ENCODE peak calls at places on chromosomes 12 and 14, in seven cellular contexts. O is uterus, W is body of pancreas, U is lower leg skin, S is right lobe of liver, Y is stomach, Z is breast epithelium. M is an unnamed sample.

GRCh38 chr12:127270193-127270592 is 996.8 kb upstream of the TMEM132C start:
- DNase-seq in O (no peak), W (no peak), U (peak), S (no peak), Y (no peak), Z (no peak), M (no peak)

GRCh38 chr14:104450811-104451401 is 128.7 kb upstream of the C14orf180 start:
- DNase-seq in O (no peak), W (no peak), U (no peak), S (no peak), Y (no peak), Z (peak), M (no peak)

GRCh38 chr12:94242871-94243270 is 94.5 kb downstream of the PLXNC1 start:
- DNase-seq in O (no peak), W (no peak), U (no peak), S (peak), Y (no peak), Z (no peak), M (no peak)

GRCh38 chr14:54564071-54564798 is 2.7 kb upstream of the SAMD4A start:
- DNase-seq in O (no peak), W (no peak), U (no peak), S (no peak), Y (no peak), Z (no peak), M (no peak)

GRCh38 chr12:106974525-106974924 is 12.4 kb downstream of the MTERF2 start:
- DNase-seq in O (no peak), W (no peak), U (no peak), S (no peak), Y (no peak), Z (no peak), M (no peak)

GRCh38 chr12:43795716-43796282 is 10.3 kb downstream of the TWF1 start:
- DNase-seq in O (no peak), W (no peak), U (no peak), S (no peak), Y (no peak), Z (no peak), M (no peak)

GRCh38 chr12:52022841-52023181 is 16.1 kb downstream of the TAMALIN start:
- DNase-seq in O (peak), W (no peak), U (no peak), S (no peak), Y (peak), Z (no peak), M (no peak)

GRCh38 chr14:22955702-22956575 is 951 bp downstream of the HAUS4 start:
- DNase-seq in O (no peak), W (no peak), U (no peak), S (no peak), Y (no peak), Z (no peak), M (no peak)

GRCh38 chr14:75069021-75069810 is at the start of gene ZC2HC1C:
- DNase-seq in O (peak), W (peak), U (peak), S (peak), Y (peak), Z (peak), M (peak)

GRCh38 chr12:26287666-26288408 is 92.5 kb downstream of the SSPN start:
- DNase-seq in O (peak), W (peak), U (peak), S (no peak), Y (peak), Z (peak), M (peak)

GRCh38 chr14:99514552-99515300 is 33.5 kb downstream of the CCNK start:
- DNase-seq in O (no peak), W (peak), U (no peak), S (no peak), Y (no peak), Z (peak), M (peak)

GRCh38 chr12:108448246-108448645 is 66.8 kb upstream of the FICD start:
- DNase-seq in O (no peak), W (no peak), U (no peak), S (no peak), Y (no peak), Z (no peak), M (no peak)

GRCh38 chr12:54658306-54659264 is 10.4 kb upstream of the DCD start:
- DNase-seq in O (no peak), W (peak), U (no peak), S (peak), Y (peak), Z (no peak), M (no peak)

GRCh38 chr14:80930836-80931389 is 10.6 kb downstream of the CEP128 start:
- DNase-seq in O (no peak), W (no peak), U (no peak), S (no peak), Y (no peak), Z (no peak), M (no peak)

GRCh38 chr12:95117178-95117599 is 43.8 kb upstream of the NR2C1 start:
- DNase-seq in O (peak), W (peak), U (peak), S (peak), Y (peak), Z (no peak), M (peak)

GRCh38 chr12:93181396-93181965 is 196.2 kb upstream of the NUDT4 start:
- DNase-seq in O (no peak), W (no peak), U (no peak), S (no peak), Y (no peak), Z (no peak), M (no peak)

GRCh38 chr14:67532998-67533753 is at the start of gene PLEKHH1:
- DNase-seq in O (peak), W (peak), U (peak), S (peak), Y (peak), Z (peak), M (peak)

GRCh38 chr14:38158468-38158867 is 49.2 kb upstream of the SSTR1 start:
- DNase-seq in O (no peak), W (no peak), U (no peak), S (no peak), Y (no peak), Z (no peak), M (no peak)

GRCh38 chr14:75562048-75562447 is 16.4 kb upstream of the FLVCR2 start:
- DNase-seq in O (no peak), W (no peak), U (no peak), S (no peak), Y (no peak), Z (no peak), M (no peak)

GRCh38 chr14:29643415-29644206 is 284.0 kb downstream of the PRKD1 start:
- DNase-seq in O (no peak), W (no peak), U (no peak), S (no peak), Y (no peak), Z (no peak), M (no peak)

GRCh38 chr12:51863921-51864700 is 15.6 kb upstream of the FIGNL2 start:
- DNase-seq in O (no peak), W (no peak), U (no peak), S (peak), Y (no peak), Z (no peak), M (no peak)

GRCh38 chr14:63510538-63510937 is 32.6 kb downstream of the PPP2R5E start:
- DNase-seq in O (no peak), W (no peak), U (no peak), S (no peak), Y (no peak), Z (no peak), M (no peak)

GRCh38 chr12:107318804-107319535 is 225.6 kb upstream of the CRY1 start:
- DNase-seq in O (no peak), W (peak), U (no peak), S (peak), Y (no peak), Z (no peak), M (no peak)

GRCh38 chr14:36901846-36902245 is 240.2 kb downstream of the PAX9 start:
- DNase-seq in O (no peak), W (no peak), U (no peak), S (no peak), Y (no peak), Z (no peak), M (no peak)

GRCh38 chr12:103771466-103771865 is 69.6 kb downstream of the NT5DC3 start:
- DNase-seq in O (peak), W (peak), U (no peak), S (peak), Y (peak), Z (no peak), M (peak)

GRCh38 chr14:69818760-69819191 is 21.7 kb upstream of the SLC10A1 start:
- DNase-seq in O (peak), W (peak), U (peak), S (no peak), Y (no peak), Z (no peak), M (no peak)

GRCh38 chr14:64232095-64232830 is 61.9 kb downstream of the ESR2 start:
- DNase-seq in O (no peak), W (no peak), U (no peak), S (no peak), Y (no peak), Z (no peak), M (peak)

GRCh38 chr14:52949711-52950409 is 990 bp downstream of the FERMT2 start:
- DNase-seq in O (no peak), W (no peak), U (peak), S (no peak), Y (no peak), Z (no peak), M (peak)

GRCh38 chr12:24937553-24938244 is 11.2 kb downstream of the BCAT1 start:
- DNase-seq in O (no peak), W (no peak), U (no peak), S (no peak), Y (no peak), Z (no peak), M (no peak)

GRCh38 chr14:92557544-92557912 is 43.9 kb downstream of the RIN3 start:
- DNase-seq in O (no peak), W (no peak), U (no peak), S (no peak), Y (no peak), Z (no peak), M (no peak)

GRCh38 chr12:90970911-90971310 is 15.9 kb upstream of the CCER1 start:
- DNase-seq in O (no peak), W (no peak), U (no peak), S (no peak), Y (no peak), Z (no peak), M (no peak)

GRCh38 chr12:105060715-105061378 is 23.4 kb downstream of the ALDH1L2 start:
- DNase-seq in O (no peak), W (no peak), U (no peak), S (no peak), Y (no peak), Z (no peak), M (no peak)

GRCh38 chr12:67025543-67026114 is 243.5 kb upstream of the CAND1 start:
- DNase-seq in O (no peak), W (peak), U (no peak), S (peak), Y (peak), Z (no peak), M (no peak)

GRCh38 chr14:95274283-95274682 is 45.4 kb downstream of the CLMN start:
- DNase-seq in O (no peak), W (no peak), U (no peak), S (no peak), Y (no peak), Z (no peak), M (no peak)

GRCh38 chr12:115867854-115868253 is 409.6 kb downstream of the MED13L start:
- DNase-seq in O (no peak), W (no peak), U (no peak), S (no peak), Y (no peak), Z (no peak), M (no peak)

GRCh38 chr12:115869604-115870003 is 407.9 kb downstream of the MED13L start:
- DNase-seq in O (no peak), W (no peak), U (no peak), S (no peak), Y (no peak), Z (no peak), M (no peak)

GRCh38 chr12:115868624-115869023 is 408.9 kb downstream of the MED13L start:
- DNase-seq in O (no peak), W (no peak), U (no peak), S (no peak), Y (no peak), Z (no peak), M (no peak)

GRCh38 chr12:115870021-115870420 is 407.5 kb downstream of the MED13L start:
- DNase-seq in O (no peak), W (no peak), U (no peak), S (no peak), Y (no peak), Z (no peak), M (no peak)

GRCh38 chr12:115866909-115867525 is 410.5 kb downstream of the MED13L start:
- DNase-seq in O (no peak), W (no peak), U (no peak), S (no peak), Y (no peak), Z (no peak), M (no peak)
- TF ChIP-seq CTCF in O (no peak), W (peak), U (no peak), S (peak), Y (no peak), Z (peak), M (no peak)

GRCh38 chr14:85319998-85320397 is 209.9 kb upstream of the FLRT2 start:
- DNase-seq in O (no peak), W (no peak), U (no peak), S (no peak), Y (no peak), Z (no peak), M (no peak)
- TF ChIP-seq POLR2A in O (no peak), W (no peak), U (no peak), S (no peak), Y (no peak), Z (no peak), M (no peak)

DNA sequence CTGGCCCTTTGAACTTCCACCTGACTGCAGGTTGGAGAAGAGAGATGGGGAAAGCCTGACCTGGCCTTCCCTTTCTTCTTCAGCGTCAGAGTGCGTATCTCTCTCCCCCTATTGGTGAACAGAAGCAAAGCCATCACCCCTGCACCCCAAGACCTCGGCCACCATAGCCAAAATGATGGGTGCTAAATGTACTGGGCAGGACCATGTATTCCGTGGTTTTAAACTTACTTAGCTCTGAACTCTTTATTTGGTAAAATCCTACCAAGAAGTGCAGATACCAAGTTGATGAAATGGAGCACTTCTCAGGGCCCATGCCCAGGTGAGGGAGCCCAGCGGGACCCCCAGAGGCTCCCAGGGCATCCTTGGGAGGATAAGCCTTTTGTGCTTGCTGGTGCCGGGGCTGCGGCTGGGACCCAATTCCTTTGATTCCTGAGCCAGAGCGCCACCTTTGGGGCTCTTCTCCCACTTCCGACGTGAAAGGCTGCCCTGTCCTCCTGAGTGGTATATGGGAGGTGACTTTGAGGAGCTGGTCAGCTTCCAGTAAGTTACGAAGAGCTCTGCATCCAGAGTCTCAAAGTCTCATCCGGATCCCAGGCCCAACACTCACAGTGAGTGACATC is 9.4 kb downstream of the CCND2 start:
- DNase-seq in O (no peak), W (no peak), U (no peak), S (no peak), Y (no peak), Z (no peak), M (no peak)
- TF ChIP-seq CTCF in O (no peak), W (no peak), U (no peak), S (no peak), Y (no peak), Z (no peak), M (no peak)

DNA sequence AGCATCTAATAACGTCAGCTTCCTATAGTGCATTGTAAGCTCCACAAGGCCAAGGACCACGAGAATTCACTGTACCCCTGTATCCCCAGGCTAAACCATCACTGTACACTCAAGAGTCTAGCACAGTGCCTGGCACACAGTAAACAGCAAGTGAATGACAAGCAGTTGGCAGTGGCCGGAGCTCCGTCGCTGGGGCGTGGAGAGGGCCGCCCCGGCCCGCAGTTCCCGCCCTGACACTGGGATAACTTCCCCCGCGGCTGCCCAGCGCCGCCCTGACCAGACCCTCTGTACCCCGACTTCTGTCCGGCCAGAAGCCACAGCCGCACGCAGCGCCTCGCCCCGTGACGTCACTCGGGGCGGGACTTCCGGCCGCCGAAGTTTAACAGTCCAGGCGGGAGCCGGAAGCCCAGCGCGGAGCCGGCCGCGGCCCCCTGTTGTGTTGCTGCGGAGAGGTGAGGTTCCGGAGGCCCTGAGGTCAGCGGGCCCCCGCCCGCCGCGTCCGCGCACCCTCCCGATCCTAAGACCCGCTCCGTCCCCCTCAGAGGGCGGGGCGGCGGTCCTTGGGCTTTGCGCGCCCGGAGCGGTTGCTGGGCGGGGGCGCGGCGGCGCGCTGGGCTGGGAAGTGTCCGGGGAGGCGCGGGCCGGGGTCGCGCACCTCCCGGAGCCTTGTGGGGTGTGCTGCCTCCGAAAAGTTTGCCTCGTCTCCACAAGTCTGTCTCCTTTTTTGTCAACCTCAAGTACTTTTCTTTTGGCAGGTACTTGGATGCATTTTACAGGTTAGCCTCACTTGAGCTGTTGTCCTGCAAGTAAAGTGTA is at the start of gene NEDD1:
- DNase-seq in O (peak), W (peak), U (peak), S (peak), Y (peak), Z (peak), M (peak)
- TF ChIP-seq POLR2A in O (peak), W (peak), U (no peak), S (peak), Y (no peak), Z (peak), M (peak)

GRCh38 chr12:16006752-16007151 is 95.6 kb downstream of the DERA start:
- DNase-seq in O (no peak), W (no peak), U (no peak), S (no peak), Y (no peak), Z (no peak), M (no peak)

GRCh38 chr12:15997910-15998309 is 86.8 kb downstream of the DERA start:
- DNase-seq in O (no peak), W (no peak), U (no peak), S (no peak), Y (no peak), Z (no peak), M (no peak)

GRCh38 chr12:16008442-16008841 is 97.3 kb downstream of the DERA start:
- DNase-seq in O (no peak), W (no peak), U (no peak), S (no peak), Y (no peak), Z (no peak), M (no peak)

DNA sequence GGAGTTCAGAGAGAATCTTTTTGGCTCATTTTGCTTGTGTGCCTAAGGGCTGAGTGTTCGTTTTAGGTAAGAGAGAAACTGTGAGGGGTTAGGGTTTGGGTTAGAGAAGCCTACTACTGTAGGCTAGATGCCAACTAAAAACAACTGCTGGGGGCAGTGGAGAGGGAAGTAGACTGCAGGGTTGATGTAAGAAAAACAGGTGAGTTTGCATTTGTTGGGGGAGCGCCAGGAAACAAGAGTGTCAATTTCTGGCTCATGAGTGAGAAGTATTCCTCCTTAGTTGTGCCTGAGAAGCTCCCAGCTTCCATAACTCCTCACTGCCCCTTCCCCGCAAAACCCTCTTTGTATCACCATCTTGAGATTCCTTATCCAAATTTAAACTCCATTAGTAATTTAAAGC is 92.3 kb downstream of the DERA start:
- DNase-seq in O (no peak), W (no peak), U (no peak), S (no peak), Y (no peak), Z (no peak), M (no peak)
- TF ChIP-seq CTCF in O (no peak), W (no peak), U (no peak), S (no peak), Y (no peak), Z (no peak), M (no peak)

DNA sequence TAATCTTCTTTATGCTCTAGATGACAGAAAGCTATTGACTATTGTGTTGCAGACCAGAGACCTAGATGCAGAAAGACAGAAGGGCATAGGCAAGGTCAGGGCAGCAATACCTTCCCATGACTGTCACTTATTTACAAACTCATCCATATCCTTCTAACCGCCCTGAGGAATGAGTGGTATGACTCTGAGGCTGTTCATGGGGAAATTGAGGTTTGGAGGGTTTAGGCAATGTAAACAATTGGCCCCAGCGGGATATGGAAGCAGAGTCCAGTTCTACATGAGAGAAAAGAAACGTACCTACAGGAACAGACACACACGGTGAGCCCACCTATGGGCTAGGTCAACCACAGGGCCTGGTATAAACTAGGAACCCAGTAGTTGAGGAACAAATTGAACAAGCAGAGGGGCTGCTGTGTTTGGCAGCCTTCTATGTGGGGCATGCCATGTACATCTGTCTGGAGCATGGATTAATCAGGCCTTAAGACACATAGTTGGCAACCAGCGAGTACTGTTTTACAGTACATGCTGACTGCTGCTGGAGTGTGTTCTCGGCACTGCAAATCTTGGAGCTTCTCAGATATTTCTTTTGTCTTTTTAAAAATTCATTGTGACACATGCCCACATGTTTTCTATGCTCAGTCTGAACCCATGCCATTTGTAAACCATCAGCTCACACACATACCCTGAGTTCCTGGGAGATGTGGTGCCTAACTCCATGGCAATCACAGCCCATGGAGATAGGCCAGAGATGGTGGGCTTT is 159.7 kb upstream of the NTF3 start:
- DNase-seq in O (no peak), W (no peak), U (no peak), S (no peak), Y (no peak), Z (no peak), M (no peak)
- TF ChIP-seq POLR2A in O (no peak), W (no peak), U (no peak), S (no peak), Y (no peak), Z (no peak), M (no peak)